ENCODE peak calls at places on chromosomes 13 and 19, in four cellular contexts. One of them, this sample, is unnamed.

GRCh38 chr19:9799162-9799561 is 19.7 kb downstream of the FBXL12 start:
- DNase-seq in neural progenitor cell: no peak
- DNase-seq in PC-3: no peak
- DNase-seq in heart right ventricle: no peak
- DNase-seq in this sample: no peak

GRCh38 chr13:75963318-75963717 is 327.2 kb downstream of the LMO7 start:
- DNase-seq in PC-3: peak; percentile 4
- DNase-seq in heart right ventricle: no peak
- DNase-seq in neural progenitor cell: peak; percentile 8
- DNase-seq in this sample: no peak

GRCh38 chr13:50527612-50528509 is 315.6 kb downstream of the DLEU7 start:
- DNase-seq in PC-3: no peak
- DNase-seq in heart right ventricle: no peak
- DNase-seq in neural progenitor cell: no peak
- DNase-seq in this sample: no peak

GRCh38 chr13:44259045-44260042 is 114.3 kb upstream of the SERP2 start:
- DNase-seq in neural progenitor cell: no peak
- DNase-seq in heart right ventricle: no peak
- DNase-seq in PC-3: peak; percentile 54
- DNase-seq in this sample: no peak

GRCh38 chr19:1401138-1401888 is at the start of gene GAMT:
- DNase-seq in PC-3: peak; percentile 43
- DNase-seq in heart right ventricle: no peak
- DNase-seq in neural progenitor cell: peak; percentile 76
- DNase-seq in this sample: peak; percentile 96

GRCh38 chr13:65966991-65967451 is 1263.1 kb downstream of the PCDH9 start:
- DNase-seq in PC-3: peak; percentile 71
- DNase-seq in neural progenitor cell: peak; percentile 53
- DNase-seq in heart right ventricle: no peak
- DNase-seq in this sample: peak; percentile 13

GRCh38 chr13:45225370-45225769 is 24.5 kb upstream of the KCTD4 start:
- DNase-seq in heart right ventricle: no peak
- DNase-seq in neural progenitor cell: no peak
- DNase-seq in PC-3: no peak
- DNase-seq in this sample: no peak

GRCh38 chr13:33349996-33350826 is 64.7 kb upstream of the STARD13 start:
- DNase-seq in PC-3: peak; percentile 37
- DNase-seq in neural progenitor cell: peak; percentile 47
- DNase-seq in heart right ventricle: peak; percentile 61
- DNase-seq in this sample: peak; percentile 79

DNA sequence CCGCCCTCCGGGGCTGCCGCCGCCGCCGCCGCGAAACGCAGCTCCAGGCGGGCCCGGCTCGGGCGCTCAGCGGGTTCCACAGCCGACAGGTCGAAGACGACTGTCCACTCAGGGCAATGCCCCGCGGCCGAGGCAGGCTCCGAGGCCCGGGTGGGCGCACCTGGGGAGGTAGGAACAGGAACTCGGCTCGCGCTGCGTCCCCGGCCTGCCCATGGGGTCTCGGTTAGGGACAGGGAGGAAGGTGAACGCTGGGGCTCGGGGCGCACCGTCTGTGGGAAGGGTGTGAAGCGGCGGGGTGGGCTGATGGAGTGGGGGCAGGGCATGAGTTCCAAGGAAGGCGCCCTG is 26.8 kb downstream of the CERS1 start:
- DNase-seq in neural progenitor cell: no peak
- DNase-seq in PC-3: no peak
- DNase-seq in heart right ventricle: no peak
- DNase-seq in this sample: peak; percentile 80
- H3K4me3 ChIP-seq in neural progenitor cell: no peak overlapping the region
- H3K4me3 ChIP-seq in PC-3: no peak overlapping the region
- H3K4me3 ChIP-seq in heart right ventricle: no peak overlapping the region
- H3K4me3 ChIP-seq in this sample: no peak overlapping the region

GRCh38 chr19:7971553-7972520 is 28.4 kb upstream of the TIMM44 start:
- DNase-seq in heart right ventricle: no peak
- DNase-seq in PC-3: no peak
- DNase-seq in neural progenitor cell: no peak
- DNase-seq in this sample: no peak

GRCh38 chr19:7968008-7968795 is 24.7 kb upstream of the TIMM44 start:
- DNase-seq in neural progenitor cell: no peak
- DNase-seq in PC-3: no peak
- DNase-seq in heart right ventricle: no peak
- DNase-seq in this sample: no peak

GRCh38 chr19:7970716-7971448 is 27.4 kb upstream of the TIMM44 start:
- DNase-seq in neural progenitor cell: peak; percentile 86
- DNase-seq in PC-3: peak; percentile 76
- DNase-seq in heart right ventricle: no peak
- DNase-seq in this sample: peak; percentile 91

GRCh38 chr19:7968796-7969559 is 25.5 kb upstream of the TIMM44 start:
- DNase-seq in neural progenitor cell: no peak
- DNase-seq in heart right ventricle: no peak
- DNase-seq in PC-3: no peak
- DNase-seq in this sample: no peak

DNA sequence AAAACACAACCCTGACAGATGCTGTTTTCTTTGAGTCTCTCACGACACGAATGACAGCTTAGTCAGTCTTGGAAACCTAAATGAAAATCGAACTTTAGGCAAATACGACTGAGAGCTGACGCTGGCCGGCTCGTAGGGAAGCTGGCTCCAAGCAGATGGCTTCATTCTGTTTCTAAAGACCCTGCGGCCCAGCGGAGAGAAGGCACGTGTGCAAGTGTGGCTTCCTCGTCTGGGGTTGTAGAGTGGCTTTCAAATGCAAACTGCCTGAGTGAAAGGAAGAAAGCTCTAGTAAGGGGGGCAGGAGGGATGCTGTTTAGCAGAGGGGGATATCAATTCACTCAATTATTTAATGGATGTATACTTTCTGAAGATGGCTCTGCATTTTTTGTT is 26.1 kb upstream of the TIMM44 start:
- DNase-seq in heart right ventricle: no peak
- DNase-seq in neural progenitor cell: no peak
- DNase-seq in PC-3: no peak
- DNase-seq in this sample: peak; percentile 91
- H3K36me3 ChIP-seq in heart right ventricle: peaks cover 92% of the 10 kb centered on the region
- H3K36me3 ChIP-seq in neural progenitor cell: no peaks in the 10 kb centered on the region
- H3K36me3 ChIP-seq in PC-3: peaks cover 47% of the 10 kb centered on the region
- H3K36me3 ChIP-seq in this sample: peaks cover 33% of the 10 kb centered on the region

GRCh38 chr19:13076320-13076719 is 26.3 kb downstream of the LYL1 start:
- DNase-seq in neural progenitor cell: no peak
- DNase-seq in heart right ventricle: no peak
- DNase-seq in PC-3: no peak
- DNase-seq in this sample: no peak
- H3K27me3 ChIP-seq in neural progenitor cell: peaks cover 14% of the 10 kb centered on the region
- H3K27me3 ChIP-seq in heart right ventricle: no peaks in the 10 kb centered on the region
- H3K27me3 ChIP-seq in PC-3: no peaks in the 10 kb centered on the region
- H3K27me3 ChIP-seq in this sample: peaks cover 3% of the 10 kb centered on the region

DNA sequence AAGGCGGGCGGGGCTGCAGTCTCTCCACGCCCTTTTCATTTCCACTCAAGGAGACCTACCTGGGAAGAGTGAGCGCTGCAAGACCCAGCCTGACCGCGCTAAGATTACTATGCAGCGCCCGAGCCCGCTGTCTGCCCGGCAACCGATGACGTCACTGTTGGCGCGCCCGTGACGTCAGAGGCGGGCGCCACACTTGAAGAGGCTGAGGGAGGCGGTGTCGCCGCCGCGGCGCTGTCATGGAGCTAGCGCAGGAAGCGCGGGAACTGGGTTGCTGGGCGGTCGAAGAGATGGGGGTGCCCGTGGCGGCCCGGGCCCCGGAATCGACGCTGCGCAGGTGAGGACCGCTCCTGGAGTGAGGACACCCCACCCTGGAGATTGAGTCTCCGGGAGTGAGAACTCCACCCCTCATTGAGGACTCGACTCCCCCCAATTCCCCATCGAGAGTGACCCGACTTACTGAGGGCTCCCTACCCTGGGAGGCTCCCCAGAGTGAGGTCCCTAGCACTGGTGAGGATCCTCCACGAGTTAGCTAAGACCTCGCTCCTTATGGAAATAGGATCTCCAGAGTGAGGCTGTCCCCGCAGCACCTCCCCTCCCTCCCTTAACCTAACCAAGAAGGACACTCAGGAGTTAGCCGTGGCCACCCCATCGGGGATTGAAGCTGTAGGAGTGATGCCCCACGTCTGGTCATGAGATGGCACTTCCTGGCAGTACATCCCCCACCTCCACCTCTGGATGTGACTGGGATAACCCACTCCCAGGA is at the start of gene HAUS5:
- DNase-seq in heart right ventricle: peak; percentile 91
- DNase-seq in neural progenitor cell: peak; percentile 97
- DNase-seq in PC-3: peak; percentile 95
- DNase-seq in this sample: peak; percentile 97
- H3K4me3 ChIP-seq in heart right ventricle: peak within 1 kb of the TSS; percentile 59
- H3K4me3 ChIP-seq in neural progenitor cell: peak within 1 kb of the TSS; percentile 83
- H3K4me3 ChIP-seq in PC-3: peak within 1 kb of the TSS; percentile 92
- H3K4me3 ChIP-seq in this sample: peak within 1 kb of the TSS; percentile 93